ENCODE peak calls at places on chromosomes 7 and 10, in nine cellular contexts. P is epithelial cell of esophagus, Z is prostate gland, X is GM12878, T is colonic mucosa, N is Caco-2, B is AG09309, R is Panc1, J is IMR-90. H is an unnamed sample.

GRCh38 chr10:75352650-75353049 is 48.9 kb downstream of the ZNF503 start:
- DNase-seq in R (no peak), Z (no peak), J (peak; percentile 41), P (no peak), T (no peak), N (no peak), X (no peak), B (no peak), H (no peak)

GRCh38 chr10:13717936-13718772 is 131.4 kb downstream of the PRPF18 start:
- DNase-seq in X (no peak), B (peak; percentile 67), Z (peak; percentile 84), P (peak; percentile 85), J (peak; percentile 95), R (no peak), N (peak; percentile 74), T (peak; percentile 67), H (peak; percentile 76)

GRCh38 chr7:46360811-46361210 is 439.7 kb upstream of the IGFBP3 start:
- DNase-seq in Z (no peak), N (no peak), X (no peak), J (no peak), P (no peak), R (no peak), B (no peak), T (no peak), H (no peak)

GRCh38 chr7:151179287-151179860 is 7.7 kb downstream of the ASB10 start:
- DNase-seq in R (no peak), Z (no peak), P (peak; percentile 24), N (peak; percentile 18), B (no peak), X (no peak), T (no peak), J (no peak), H (peak; percentile 42)

GRCh38 chr10:93915603-93916002 is 21.8 kb downstream of the SLC35G1 start:
- DNase-seq in P (no peak), J (no peak), B (no peak), X (no peak), R (no peak), T (no peak), Z (no peak), N (no peak), H (no peak)

GRCh38 chr7:141220263-141220662 is 146.4 kb downstream of the TMEM178B start:
- DNase-seq in B (no peak), T (no peak), N (no peak), Z (no peak), J (no peak), X (no peak), R (no peak), P (no peak), H (no peak)

GRCh38 chr10:7700577-7701125 is 2.5 kb upstream of the ITIH2 start:
- DNase-seq in R (no peak), Z (no peak), J (no peak), T (no peak), P (peak; percentile 21), B (no peak), X (no peak), N (peak; percentile 61), H (peak; percentile 27)

GRCh38 chr10:27911645-27912044 is 87.2 kb downstream of the ODAD2 start:
- DNase-seq in B (peak; percentile 11), R (no peak), T (no peak), N (no peak), P (no peak), J (no peak), X (no peak), Z (no peak), H (no peak)

GRCh38 chr10:130190065-130190736 is 54.0 kb downstream of the GLRX3 start:
- DNase-seq in X (peak; percentile 13), Z (peak; percentile 84), T (peak; percentile 92), B (peak; percentile 24), P (peak; percentile 85), N (peak; percentile 84), R (peak; percentile 43), J (peak; percentile 75), H (peak; percentile 68)

GRCh38 chr10:98460837-98461499 is 14.2 kb upstream of the HPS1 start:
- DNase-seq in X (no peak), N (peak; percentile 70), B (peak; percentile 60), R (peak; percentile 84), Z (no peak), T (peak; percentile 63), P (peak; percentile 91), J (peak; percentile 96), H (peak; percentile 94)

GRCh38 chr10:132421377-132422168 is 24.6 kb downstream of the PWWP2B start:
- DNase-seq in B (no peak), P (peak; percentile 50), Z (peak; percentile 78), R (no peak), J (peak; percentile 26), T (peak; percentile 91), X (no peak), N (peak; percentile 71), H (no peak)

GRCh38 chr7:118214051-118214832 is 10.3 kb upstream of the ANKRD7 start:
- DNase-seq in X (peak; percentile 33), P (peak; percentile 82), T (peak; percentile 64), Z (peak; percentile 65), R (peak; percentile 13), N (no peak), B (peak; percentile 3), J (peak; percentile 70), H (peak; percentile 66)

GRCh38 chr10:98676895-98677294 is 230.2 kb upstream of the HPS1 start:
- DNase-seq in T (no peak), J (no peak), Z (no peak), B (no peak), X (no peak), R (no peak), N (no peak), P (no peak), H (no peak)

GRCh38 chr10:30528427-30528782 is 94.4 kb downstream of the MAP3K8 start:
- DNase-seq in J (no peak), X (no peak), N (no peak), B (no peak), R (no peak), T (no peak), P (no peak), Z (no peak), H (no peak)

GRCh38 chr10:30529373-30529998 is 95.5 kb downstream of the MAP3K8 start:
- DNase-seq in X (peak; percentile 77), Z (peak; percentile 8), J (no peak), P (no peak), N (no peak), B (no peak), R (no peak), T (peak; percentile 49), H (no peak)

GRCh38 chr10:30531751-30532530 is 97.6 kb downstream of the LYZL2 start:
- DNase-seq in N (no peak), J (no peak), B (no peak), R (no peak), T (no peak), X (no peak), Z (no peak), P (peak; percentile 21), H (no peak)

GRCh38 chr10:30527623-30528426 is 93.8 kb downstream of the MAP3K8 start:
- DNase-seq in T (peak; percentile 23), B (no peak), X (no peak), R (no peak), J (no peak), P (no peak), Z (no peak), N (peak; percentile 92), H (no peak)
- TF ChIP-seq CTCF in T (no peak), B (no peak), X (no peak), R (no peak), J (no peak), P (no peak), Z (no peak), N (no peak), H (no peak)

DNA sequence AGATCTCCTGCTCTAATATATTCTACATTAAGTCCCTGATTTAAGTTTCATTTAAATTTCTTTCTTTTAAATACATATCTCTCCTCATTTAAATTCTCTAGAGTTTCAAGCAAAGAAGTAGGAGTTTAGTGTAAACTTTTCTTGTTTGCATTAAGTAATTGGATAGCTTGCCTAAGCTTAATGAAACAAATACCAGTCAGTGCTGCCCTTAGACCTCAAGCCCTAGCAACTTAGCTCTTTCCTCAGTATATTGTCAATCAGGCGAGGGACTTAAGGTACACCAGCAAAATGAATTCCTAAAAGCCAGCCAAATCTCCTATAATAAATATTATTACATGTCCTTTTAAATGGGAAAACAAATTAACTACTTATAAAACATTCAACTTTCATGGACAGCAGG is 101.5 kb downstream of the CHCHD3 start:
- DNase-seq in N (no peak), X (no peak), J (peak; percentile 6), Z (no peak), T (no peak), P (no peak), R (no peak), B (no peak), H (no peak)
- H3K4me3 ChIP-seq in N (no peak overlapping the region), X (no peak overlapping the region), J (no peak overlapping the region), Z (no peak overlapping the region), T (no peak overlapping the region), P (no peak overlapping the region), R (no peak overlapping the region), B (no peak overlapping the region), H (no peak overlapping the region)

DNA sequence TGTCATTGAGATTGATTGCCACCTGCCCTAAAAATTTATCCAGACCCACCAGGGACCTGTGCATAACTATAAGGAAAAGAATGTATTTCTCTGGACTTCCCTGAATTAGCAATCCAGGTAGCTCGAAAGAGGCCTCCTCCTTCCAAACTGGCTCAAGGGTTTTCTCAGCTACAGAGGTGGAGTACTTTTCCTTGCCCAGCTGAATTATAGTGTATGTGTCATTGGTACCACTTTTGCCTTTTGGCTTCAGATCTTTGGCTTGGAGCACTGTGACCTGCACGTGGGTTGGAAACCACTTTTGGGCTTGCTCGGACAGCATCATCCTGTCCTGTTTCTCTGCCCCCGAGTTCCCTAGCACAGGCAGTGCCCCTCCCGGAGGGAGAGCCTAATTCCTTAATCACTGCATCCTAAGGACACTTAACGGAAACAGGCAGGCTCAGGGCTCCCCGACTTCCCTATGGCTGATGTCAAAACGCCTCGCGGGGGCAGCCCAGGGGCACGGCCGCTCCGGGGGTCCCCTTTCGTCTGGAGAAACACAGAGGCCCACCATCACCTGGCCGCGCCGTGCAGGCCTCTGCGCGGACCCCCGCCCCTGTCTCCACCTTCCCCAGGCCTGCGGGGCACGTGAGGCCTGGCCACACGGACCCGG is 775 bp downstream of the RAB11FIP2 start:
- DNase-seq in T (peak; percentile 45), X (peak; percentile 4), P (peak; percentile 38), B (no peak), J (peak; percentile 29), R (peak; percentile 22), Z (peak; percentile 7), N (peak; percentile 37), H (peak; percentile 52)
- TF ChIP-seq CTCF in T (no peak), X (no peak), P (no peak), B (no peak), J (no peak), R (no peak), Z (no peak), N (no peak), H (no peak)

DNA sequence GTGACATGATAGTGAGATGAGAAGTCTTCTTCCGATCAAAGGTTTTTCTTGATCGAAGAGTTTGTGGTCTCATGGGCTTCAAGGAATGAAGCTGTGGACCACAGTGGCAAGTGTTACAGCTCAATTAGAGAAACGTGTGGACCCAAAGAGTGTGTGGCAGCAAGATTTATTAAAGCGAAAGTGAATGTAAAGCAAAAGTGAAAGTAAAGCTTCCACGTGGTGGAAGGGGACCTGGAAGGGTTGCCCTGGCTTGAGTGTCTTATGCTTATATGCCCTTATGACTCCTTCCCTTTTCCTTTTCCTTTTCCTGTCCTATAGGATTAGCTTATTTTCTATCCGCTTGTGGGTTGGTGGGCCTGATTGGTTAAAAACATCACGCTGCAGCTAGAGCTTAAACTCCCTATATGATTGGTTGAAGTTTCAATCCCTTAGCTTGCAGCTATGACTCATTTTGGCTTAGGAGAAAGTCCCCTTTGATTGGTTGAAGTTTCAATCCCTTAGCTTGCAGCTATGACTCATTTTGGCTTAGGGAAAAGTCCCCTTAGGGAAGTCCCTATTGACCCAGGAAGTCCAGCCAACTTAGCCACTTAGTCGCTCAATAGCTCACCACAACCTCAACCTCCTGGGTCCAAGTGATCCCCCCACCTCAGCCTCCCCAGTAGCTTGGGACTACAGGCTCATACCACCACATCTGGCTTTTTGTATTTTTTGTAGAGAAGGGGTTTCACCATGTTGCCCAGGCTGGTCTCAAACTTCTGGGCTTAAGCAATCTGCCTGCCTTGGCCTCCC is 34.7 kb downstream of the MRPS24 start:
- DNase-seq in J (peak; percentile 40), T (no peak), R (no peak), X (peak; percentile 73), B (no peak), N (no peak), Z (no peak), P (peak; percentile 36), H (peak; percentile 64)
- H3K4me3 ChIP-seq in J (peak overlapping the region; percentile 3), T (no peak overlapping the region), R (peak overlapping the region; percentile 7), X (peak overlapping the region; percentile 52), B (no peak overlapping the region), N (no peak overlapping the region), Z (no peak overlapping the region), P (no peak overlapping the region), H (no peak overlapping the region)